ENCODE peak calls at places on chromosomes 13 and 19, in four cellular contexts. One of them, this sample, is unnamed.

GRCh38 chr19:8332976-8333770 is 9.9 kb downstream of the KANK3 start:
- DNase-seq in B cell: no peak
- DNase-seq in glutamatergic neuron: no peak
- DNase-seq in GM23338: peak; percentile 68
- DNase-seq in this sample: peak; percentile 52

GRCh38 chr13:30877335-30877734 is 28.7 kb upstream of the MEDAG start:
- DNase-seq in B cell: no peak
- DNase-seq in glutamatergic neuron: no peak
- DNase-seq in GM23338: no peak
- DNase-seq in this sample: no peak

GRCh38 chr13:32267836-32268439 is 47.2 kb downstream of the ZAR1L start:
- DNase-seq in B cell: peak; percentile 46
- DNase-seq in glutamatergic neuron: no peak
- DNase-seq in GM23338: peak; percentile 85
- DNase-seq in this sample: no peak

GRCh38 chr13:50379584-50379983 is 364.3 kb downstream of the KCNRG start:
- DNase-seq in B cell: no peak
- DNase-seq in glutamatergic neuron: no peak
- DNase-seq in GM23338: no peak
- DNase-seq in this sample: no peak

GRCh38 chr19:14318873-14319272 is 62.4 kb upstream of the ADGRE5 start:
- DNase-seq in B cell: no peak
- DNase-seq in glutamatergic neuron: peak; percentile 25
- DNase-seq in GM23338: peak; percentile 80
- DNase-seq in this sample: peak; percentile 23

GRCh38 chr13:57569981-57570380 is 61.6 kb upstream of the PCDH17 start:
- DNase-seq in B cell: no peak
- DNase-seq in glutamatergic neuron: no peak
- DNase-seq in GM23338: no peak
- DNase-seq in this sample: no peak

GRCh38 chr19:32172761-32173160 is 172.6 kb upstream of the ZNF507 start:
- DNase-seq in B cell: no peak
- DNase-seq in glutamatergic neuron: no peak
- DNase-seq in GM23338: peak; percentile 13
- DNase-seq in this sample: no peak

GRCh38 chr13:73924607-73925006 is 209.6 kb downstream of the KLF12 start:
- DNase-seq in B cell: no peak
- DNase-seq in glutamatergic neuron: no peak
- DNase-seq in GM23338: no peak
- DNase-seq in this sample: no peak

GRCh38 chr13:75760182-75760981 is 124.3 kb downstream of the LMO7 start:
- DNase-seq in B cell: no peak
- DNase-seq in glutamatergic neuron: no peak
- DNase-seq in GM23338: no peak
- DNase-seq in this sample: no peak

GRCh38 chr19:19539738-19540703 is 2.0 kb downstream of the CILP2 start:
- DNase-seq in B cell: peak; percentile 65
- DNase-seq in glutamatergic neuron: peak; percentile 85
- DNase-seq in GM23338: peak; percentile 98
- DNase-seq in this sample: peak; percentile 43

GRCh38 chr13:43908156-43909126 is 28.7 kb downstream of the LACC1 start:
- DNase-seq in B cell: peak; percentile 42
- DNase-seq in glutamatergic neuron: no peak
- DNase-seq in GM23338: peak; percentile 60
- DNase-seq in this sample: no peak

GRCh38 chr19:3983936-3984583 is 1.2 kb downstream of the EEF2 start:
- DNase-seq in B cell: peak; percentile 52
- DNase-seq in glutamatergic neuron: no peak
- DNase-seq in GM23338: no peak
- DNase-seq in this sample: peak; percentile 10

GRCh38 chr19:6276447-6276846 is 3.3 kb downstream of the MLLT1 start:
- DNase-seq in B cell: no peak
- DNase-seq in glutamatergic neuron: no peak
- DNase-seq in GM23338: no peak
- DNase-seq in this sample: no peak

GRCh38 chr13:96229356-96229755 is 139.4 kb downstream of the HS6ST3 start:
- DNase-seq in B cell: no peak
- DNase-seq in glutamatergic neuron: no peak
- DNase-seq in GM23338: peak; percentile 72
- DNase-seq in this sample: no peak

GRCh38 chr19:46115396-46116109 is 8.9 kb downstream of the IGFL3 start:
- DNase-seq in B cell: no peak
- DNase-seq in glutamatergic neuron: no peak
- DNase-seq in GM23338: no peak
- DNase-seq in this sample: no peak

GRCh38 chr13:38530492-38530891 is 156.4 kb upstream of the FREM2 start:
- DNase-seq in B cell: peak; percentile 3
- DNase-seq in glutamatergic neuron: no peak
- DNase-seq in GM23338: peak; percentile 24
- DNase-seq in this sample: no peak

GRCh38 chr19:49327878-49328544 is 3.0 kb upstream of the SLC6A16 start:
- DNase-seq in B cell: peak; percentile 64
- DNase-seq in glutamatergic neuron: no peak
- DNase-seq in GM23338: peak; percentile 85
- DNase-seq in this sample: no peak

DNA sequence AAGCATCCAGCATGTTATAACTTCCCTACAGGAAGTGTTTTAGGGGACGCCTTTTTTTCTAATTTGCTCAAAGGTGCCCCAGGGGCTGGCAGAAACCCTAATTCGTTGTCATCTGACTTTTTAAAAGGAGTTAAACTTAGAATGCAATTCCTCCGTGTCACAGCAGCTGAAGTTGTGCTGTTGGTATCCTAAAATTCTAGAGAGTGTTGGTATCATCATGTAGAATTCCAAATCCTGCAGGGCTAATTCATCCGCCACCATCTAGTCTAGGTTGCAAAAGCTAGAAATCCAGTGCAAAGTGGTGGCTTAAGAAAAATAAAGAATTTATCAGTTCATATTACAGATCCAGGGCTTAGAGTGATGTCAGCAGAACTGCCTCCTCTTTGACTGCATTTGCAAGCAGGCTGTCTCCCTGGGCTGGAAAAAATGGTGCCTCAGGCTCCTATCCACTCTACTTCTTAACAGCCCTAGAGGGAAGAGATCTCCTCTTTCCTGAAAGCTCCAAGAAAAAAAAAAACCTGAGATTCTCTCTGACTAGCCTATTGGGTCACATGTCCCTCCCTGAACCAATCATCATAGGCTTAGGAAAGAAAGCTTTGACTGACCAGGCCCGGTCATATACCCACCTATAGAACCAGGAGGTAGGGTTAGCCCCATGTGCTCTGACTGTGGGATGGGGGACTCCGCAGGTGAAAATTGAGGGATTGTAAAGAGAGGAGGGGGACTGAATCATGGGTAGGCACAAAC is 73.0 kb downstream of the MAP4K1 start:
- DNase-seq in B cell: no peak
- DNase-seq in glutamatergic neuron: no peak
- DNase-seq in GM23338: peak; percentile 21
- DNase-seq in this sample: no peak
- TF ChIP-seq CTCF in B cell: peak; percentile 39
- TF ChIP-seq CTCF in glutamatergic neuron: peak; percentile 5
- TF ChIP-seq CTCF in GM23338: no peak
- TF ChIP-seq CTCF in this sample: no peak

GRCh38 chr19:38223119-38223523 is 901 bp downstream of the DPF1 start:
- DNase-seq in B cell: no peak
- DNase-seq in glutamatergic neuron: no peak
- DNase-seq in GM23338: no peak
- DNase-seq in this sample: no peak

GRCh38 chr19:38221919-38222828 is 1.8 kb downstream of the DPF1 start:
- DNase-seq in B cell: no peak
- DNase-seq in glutamatergic neuron: no peak
- DNase-seq in GM23338: peak; percentile 69
- DNase-seq in this sample: no peak

GRCh38 chr19:38221421-38221820 is 2.6 kb downstream of the DPF1 start:
- DNase-seq in B cell: no peak
- DNase-seq in glutamatergic neuron: no peak
- DNase-seq in GM23338: no peak
- DNase-seq in this sample: no peak

GRCh38 chr19:38223617-38224013 is 407 bp downstream of the DPF1 start:
- DNase-seq in B cell: no peak
- DNase-seq in glutamatergic neuron: no peak
- DNase-seq in GM23338: no peak
- DNase-seq in this sample: no peak

GRCh38 chr19:38224014-38224862 is at the start of gene DPF1:
- DNase-seq in B cell: peak; percentile 67
- DNase-seq in glutamatergic neuron: peak; percentile 93
- DNase-seq in GM23338: peak; percentile 94
- DNase-seq in this sample: peak; percentile 91
- TF ChIP-seq CTCF in B cell: no peak
- TF ChIP-seq CTCF in glutamatergic neuron: peak; percentile 36
- TF ChIP-seq CTCF in GM23338: peak; percentile 49
- TF ChIP-seq CTCF in this sample: peak; percentile 7

GRCh38 chr13:49373699-49374098 is 70.2 kb downstream of the CAB39L start:
- DNase-seq in B cell: no peak
- DNase-seq in glutamatergic neuron: no peak
- DNase-seq in GM23338: no peak
- DNase-seq in this sample: no peak
- TF ChIP-seq CTCF in B cell: no peak
- TF ChIP-seq CTCF in glutamatergic neuron: no peak
- TF ChIP-seq CTCF in GM23338: no peak
- TF ChIP-seq CTCF in this sample: no peak

GRCh38 chr19:18470153-18470552 is 32.2 kb upstream of the ISYNA1 start:
- DNase-seq in B cell: no peak
- DNase-seq in glutamatergic neuron: peak; percentile 73
- DNase-seq in GM23338: peak; percentile 79
- DNase-seq in this sample: peak; percentile 67
- TF ChIP-seq CTCF in B cell: no peak
- TF ChIP-seq CTCF in glutamatergic neuron: no peak
- TF ChIP-seq CTCF in GM23338: peak; percentile 68
- TF ChIP-seq CTCF in this sample: peak; percentile 55

GRCh38 chr13:70623260-70623659 is 515.0 kb upstream of the KLHL1 start:
- DNase-seq in B cell: no peak
- DNase-seq in glutamatergic neuron: no peak
- DNase-seq in GM23338: no peak
- DNase-seq in this sample: no peak
- TF ChIP-seq CTCF in B cell: no peak
- TF ChIP-seq CTCF in glutamatergic neuron: peak; percentile 64
- TF ChIP-seq CTCF in GM23338: peak; percentile 58
- TF ChIP-seq CTCF in this sample: peak; percentile 52

GRCh38 chr13:82341116-82341515 is 1541.2 kb downstream of the SLITRK1 start:
- DNase-seq in B cell: no peak
- DNase-seq in glutamatergic neuron: no peak
- DNase-seq in GM23338: no peak
- DNase-seq in this sample: no peak

GRCh38 chr13:82344867-82345266 is 1537.4 kb downstream of the SLITRK1 start:
- DNase-seq in B cell: no peak
- DNase-seq in glutamatergic neuron: no peak
- DNase-seq in GM23338: no peak
- DNase-seq in this sample: no peak
- TF ChIP-seq CTCF in B cell: no peak
- TF ChIP-seq CTCF in glutamatergic neuron: no peak
- TF ChIP-seq CTCF in GM23338: no peak
- TF ChIP-seq CTCF in this sample: no peak

GRCh38 chr13:67642638-67643037 is 412.5 kb upstream of the PCDH9 start:
- DNase-seq in B cell: no peak
- DNase-seq in glutamatergic neuron: no peak
- DNase-seq in GM23338: no peak
- DNase-seq in this sample: no peak

DNA sequence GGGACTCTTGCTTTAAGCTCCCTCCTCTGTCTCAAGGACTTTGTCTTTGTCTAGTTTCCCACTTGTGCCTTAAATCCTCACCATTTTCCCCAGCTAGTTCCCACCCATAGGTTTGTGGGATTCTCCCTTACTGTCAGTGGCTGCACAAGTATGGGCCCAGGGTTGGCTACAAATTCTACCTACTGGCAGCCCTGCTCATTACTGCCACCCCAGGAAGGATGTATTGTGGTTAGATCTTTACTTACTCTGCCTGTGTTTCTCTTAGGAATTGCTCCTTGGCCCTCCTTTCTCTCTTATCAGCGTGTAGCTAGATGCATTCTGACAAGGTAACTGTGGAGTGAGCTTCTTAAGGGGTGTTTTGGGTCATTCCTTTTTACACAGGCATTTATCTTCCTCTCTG is 413.5 kb upstream of the PCDH9 start:
- DNase-seq in B cell: no peak
- DNase-seq in glutamatergic neuron: no peak
- DNase-seq in GM23338: peak; percentile 55
- DNase-seq in this sample: no peak
- TF ChIP-seq CTCF in B cell: no peak
- TF ChIP-seq CTCF in glutamatergic neuron: no peak
- TF ChIP-seq CTCF in GM23338: peak; percentile 53
- TF ChIP-seq CTCF in this sample: no peak

DNA sequence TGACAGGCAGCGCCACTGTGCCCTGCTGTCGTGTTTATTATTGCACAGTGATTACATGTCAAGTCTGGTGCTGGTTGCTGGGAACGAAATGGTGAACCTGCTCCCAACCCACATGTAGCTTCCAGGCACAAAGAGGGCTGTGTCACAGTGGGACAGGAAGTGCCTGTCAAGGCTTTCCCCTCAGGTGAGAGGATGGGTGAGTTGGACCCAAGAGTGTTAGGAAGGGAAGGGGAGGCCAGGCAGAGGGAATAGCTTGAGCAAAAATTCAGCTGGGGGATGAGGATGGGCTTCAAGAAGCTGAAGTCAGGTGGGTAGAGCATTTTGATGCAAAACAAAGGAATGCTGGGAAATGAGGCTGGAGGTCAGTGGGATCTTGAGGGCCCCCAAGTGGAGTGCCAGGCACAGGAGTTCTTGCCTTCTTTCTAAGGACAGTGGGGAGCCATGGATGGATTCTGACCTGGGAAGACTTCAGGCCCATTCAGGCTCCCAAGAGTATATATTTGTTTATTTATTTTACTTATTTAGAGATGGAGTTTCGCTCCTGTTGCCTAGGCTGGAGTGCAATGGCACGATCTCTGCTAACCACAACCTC is 8.5 kb upstream of the QTRT1 start:
- DNase-seq in B cell: no peak
- DNase-seq in glutamatergic neuron: no peak
- DNase-seq in GM23338: peak; percentile 73
- DNase-seq in this sample: no peak
- TF ChIP-seq CTCF in B cell: no peak
- TF ChIP-seq CTCF in glutamatergic neuron: no peak
- TF ChIP-seq CTCF in GM23338: no peak
- TF ChIP-seq CTCF in this sample: no peak

This sample was measured in nephron progenitor cell.